ENCODE peak calls at places on chromosome 9, in eight cellular contexts. One of them, this sample, is unnamed.

GRCh38 chr9:99335280-99335679 is 113.2 kb downstream of the SEC61B start:
- DNase-seq in colonic mucosa: no peak
- DNase-seq in dorsolateral prefrontal cortex: no peak
- DNase-seq in A673: peak; percentile 86
- DNase-seq in left ventricle myocardium inferior: no peak
- DNase-seq in endodermal cell: no peak
- DNase-seq in lung: no peak
- DNase-seq in Peyer's patch: no peak
- DNase-seq in this sample: no peak

GRCh38 chr9:113386571-113387393 is 10.0 kb upstream of the HDHD3 start:
- DNase-seq in Peyer's patch: no peak
- DNase-seq in dorsolateral prefrontal cortex: no peak
- DNase-seq in colonic mucosa: no peak
- DNase-seq in left ventricle myocardium inferior: no peak
- DNase-seq in A673: no peak
- DNase-seq in lung: no peak
- DNase-seq in endodermal cell: no peak
- DNase-seq in this sample: no peak

GRCh38 chr9:132638240-132638639 is 31.5 kb downstream of the DDX31 start:
- DNase-seq in A673: no peak
- DNase-seq in Peyer's patch: no peak
- DNase-seq in left ventricle myocardium inferior: no peak
- DNase-seq in lung: no peak
- DNase-seq in endodermal cell: no peak
- DNase-seq in colonic mucosa: no peak
- DNase-seq in dorsolateral prefrontal cortex: no peak
- DNase-seq in this sample: no peak

GRCh38 chr9:128114326-128115186 is 13.0 kb downstream of the PTGES2 start:
- DNase-seq in dorsolateral prefrontal cortex: no peak
- DNase-seq in left ventricle myocardium inferior: peak; percentile 9
- DNase-seq in endodermal cell: peak; percentile 50
- DNase-seq in A673: no peak
- DNase-seq in Peyer's patch: peak; percentile 62
- DNase-seq in lung: no peak
- DNase-seq in colonic mucosa: no peak
- DNase-seq in this sample: no peak

GRCh38 chr9:70574222-70574837 is 159.9 kb upstream of the KLF9 start:
- DNase-seq in Peyer's patch: no peak
- DNase-seq in left ventricle myocardium inferior: no peak
- DNase-seq in dorsolateral prefrontal cortex: no peak
- DNase-seq in A673: no peak
- DNase-seq in endodermal cell: peak; percentile 57
- DNase-seq in lung: no peak
- DNase-seq in colonic mucosa: no peak
- DNase-seq in this sample: peak; percentile 87

GRCh38 chr9:88818495-88819201 is 172.6 kb upstream of the S1PR3 start:
- DNase-seq in dorsolateral prefrontal cortex: no peak
- DNase-seq in colonic mucosa: no peak
- DNase-seq in A673: peak; percentile 89
- DNase-seq in lung: no peak
- DNase-seq in endodermal cell: peak; percentile 78
- DNase-seq in left ventricle myocardium inferior: no peak
- DNase-seq in Peyer's patch: no peak
- DNase-seq in this sample: no peak

GRCh38 chr9:68714416-68715180 is 9.6 kb downstream of the PIP5K1B start:
- DNase-seq in Peyer's patch: no peak
- DNase-seq in A673: no peak
- DNase-seq in endodermal cell: no peak
- DNase-seq in colonic mucosa: no peak
- DNase-seq in lung: no peak
- DNase-seq in left ventricle myocardium inferior: no peak
- DNase-seq in dorsolateral prefrontal cortex: no peak
- DNase-seq in this sample: no peak

GRCh38 chr9:133991964-133992779 is at the start of gene VAV2:
- DNase-seq in colonic mucosa: peak; percentile 69
- DNase-seq in endodermal cell: peak; percentile 83
- DNase-seq in Peyer's patch: peak; percentile 82
- DNase-seq in dorsolateral prefrontal cortex: no peak
- DNase-seq in left ventricle myocardium inferior: peak; percentile 75
- DNase-seq in lung: peak; percentile 58
- DNase-seq in A673: peak; percentile 62
- DNase-seq in this sample: no peak

DNA sequence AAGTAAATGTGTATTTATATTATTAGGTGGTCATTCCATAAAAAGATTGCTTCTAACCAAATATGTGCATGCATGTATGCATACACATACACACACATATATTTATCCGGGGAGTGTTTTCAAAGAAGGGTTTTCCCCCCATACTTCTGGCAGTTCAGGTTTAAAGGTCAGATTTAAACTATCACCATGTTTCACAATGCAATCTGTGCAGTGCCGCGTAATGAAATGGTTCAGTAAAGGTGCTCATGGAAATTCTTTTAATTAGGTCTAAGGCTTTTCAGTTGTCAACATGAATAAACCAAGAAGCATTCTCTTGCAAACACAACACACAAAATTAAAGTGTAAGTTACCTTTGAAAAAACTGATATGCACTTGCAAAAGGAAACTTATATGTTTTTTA is 211.0 kb downstream of the CRB2 start:
- DNase-seq in left ventricle myocardium inferior: no peak
- DNase-seq in dorsolateral prefrontal cortex: no peak
- DNase-seq in colonic mucosa: no peak
- DNase-seq in lung: no peak
- DNase-seq in A673: no peak
- DNase-seq in endodermal cell: no peak
- DNase-seq in Peyer's patch: no peak
- DNase-seq in this sample: no peak
- H3K27ac ChIP-seq in left ventricle myocardium inferior: no peak overlapping the region
- H3K27ac ChIP-seq in dorsolateral prefrontal cortex: no peak overlapping the region
- H3K27ac ChIP-seq in colonic mucosa: no peak overlapping the region
- H3K27ac ChIP-seq in lung: no peak overlapping the region
- H3K27ac ChIP-seq in A673: no peak overlapping the region
- H3K27ac ChIP-seq in endodermal cell: no peak overlapping the region
- H3K27ac ChIP-seq in Peyer's patch: no peak overlapping the region
- H3K27ac ChIP-seq in this sample: no peak overlapping the region

GRCh38 chr9:77451507-77451906 is 196.6 kb downstream of the GNA14 start:
- DNase-seq in colonic mucosa: no peak
- DNase-seq in left ventricle myocardium inferior: no peak
- DNase-seq in lung: no peak
- DNase-seq in A673: no peak
- DNase-seq in endodermal cell: no peak
- DNase-seq in dorsolateral prefrontal cortex: no peak
- DNase-seq in Peyer's patch: no peak
- DNase-seq in this sample: no peak

GRCh38 chr9:77453857-77454647 is 194.1 kb downstream of the GNA14 start:
- DNase-seq in lung: no peak
- DNase-seq in endodermal cell: peak; percentile 20
- DNase-seq in Peyer's patch: no peak
- DNase-seq in A673: no peak
- DNase-seq in dorsolateral prefrontal cortex: no peak
- DNase-seq in colonic mucosa: no peak
- DNase-seq in left ventricle myocardium inferior: no peak
- DNase-seq in this sample: no peak

GRCh38 chr9:77450093-77450475 is 198.0 kb downstream of the GNA14 start:
- DNase-seq in lung: no peak
- DNase-seq in A673: no peak
- DNase-seq in left ventricle myocardium inferior: no peak
- DNase-seq in Peyer's patch: no peak
- DNase-seq in dorsolateral prefrontal cortex: no peak
- DNase-seq in colonic mucosa: no peak
- DNase-seq in endodermal cell: no peak
- DNase-seq in this sample: no peak

GRCh38 chr9:77447646-77448045 is 200.5 kb downstream of the GNA14 start:
- DNase-seq in A673: no peak
- DNase-seq in dorsolateral prefrontal cortex: no peak
- DNase-seq in Peyer's patch: no peak
- DNase-seq in lung: no peak
- DNase-seq in colonic mucosa: no peak
- DNase-seq in left ventricle myocardium inferior: no peak
- DNase-seq in endodermal cell: no peak
- DNase-seq in this sample: no peak

DNA sequence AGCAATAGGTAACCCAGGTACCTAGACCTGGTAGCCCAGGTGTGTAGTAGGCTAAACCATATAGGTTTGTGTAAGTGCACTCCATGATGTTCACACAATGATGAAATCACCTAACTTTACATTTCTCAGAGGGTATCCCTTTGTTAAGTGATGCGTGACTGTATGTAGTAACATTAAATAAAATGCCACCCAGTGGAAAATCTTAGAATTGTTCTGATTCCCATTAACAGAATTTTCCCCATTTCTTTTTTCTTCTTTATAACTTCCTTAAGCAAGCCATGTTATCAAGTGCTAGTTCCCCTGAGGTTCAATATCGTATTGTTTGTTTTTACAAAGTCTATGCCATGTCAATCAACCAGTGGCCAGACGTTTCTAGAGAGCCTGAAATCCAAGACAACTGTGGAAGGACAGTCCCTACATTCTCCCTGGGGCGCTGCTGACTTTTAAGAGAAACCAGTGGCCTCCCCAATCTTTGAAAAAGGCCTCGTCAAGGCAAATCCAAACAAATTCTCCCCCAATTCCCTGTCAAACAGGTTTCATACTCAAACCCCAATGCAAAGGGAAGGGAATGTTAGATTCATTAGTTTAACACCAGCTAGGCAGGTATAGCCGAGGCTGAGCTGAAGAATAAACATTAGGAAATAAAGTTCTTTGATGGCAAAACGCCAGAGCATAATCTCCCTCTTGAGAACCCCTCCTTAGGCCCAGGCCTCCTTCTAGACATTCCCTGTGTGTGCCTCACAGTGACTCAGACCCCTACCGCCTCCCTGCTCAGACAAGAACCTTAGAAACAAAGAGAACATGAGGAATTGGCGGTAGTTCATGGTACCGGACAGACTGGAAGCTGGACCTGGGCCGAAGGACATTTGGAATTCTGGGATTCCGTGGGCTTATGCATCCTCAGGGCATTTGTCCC is 198.7 kb downstream of the GNA14 start:
- DNase-seq in lung: peak; percentile 68
- DNase-seq in dorsolateral prefrontal cortex: no peak
- DNase-seq in A673: peak; percentile 48
- DNase-seq in left ventricle myocardium inferior: no peak
- DNase-seq in endodermal cell: no peak
- DNase-seq in Peyer's patch: no peak
- DNase-seq in colonic mucosa: no peak
- DNase-seq in this sample: no peak
- TF ChIP-seq CTCF in lung: no peak
- TF ChIP-seq CTCF in dorsolateral prefrontal cortex: no peak
- TF ChIP-seq CTCF in A673: peak; percentile 50
- TF ChIP-seq CTCF in left ventricle myocardium inferior: no peak
- TF ChIP-seq CTCF in endodermal cell: peak; percentile 17
- TF ChIP-seq CTCF in Peyer's patch: no peak
- TF ChIP-seq CTCF in colonic mucosa: no peak
- TF ChIP-seq CTCF in this sample: no peak

GRCh38 chr9:104091708-104092107 is 2.4 kb upstream of the SMC2 start:
- DNase-seq in Peyer's patch: no peak
- DNase-seq in colonic mucosa: peak; percentile 65
- DNase-seq in dorsolateral prefrontal cortex: no peak
- DNase-seq in endodermal cell: no peak
- DNase-seq in lung: peak; percentile 46
- DNase-seq in A673: peak; percentile 11
- DNase-seq in left ventricle myocardium inferior: no peak
- DNase-seq in this sample: peak; percentile 76

GRCh38 chr9:104092192-104092591 is 1.9 kb upstream of the SMC2 start:
- DNase-seq in colonic mucosa: no peak
- DNase-seq in Peyer's patch: no peak
- DNase-seq in dorsolateral prefrontal cortex: no peak
- DNase-seq in left ventricle myocardium inferior: no peak
- DNase-seq in lung: no peak
- DNase-seq in A673: no peak
- DNase-seq in endodermal cell: no peak
- DNase-seq in this sample: no peak

GRCh38 chr9:104088416-104088815 is 5.7 kb upstream of the SMC2 start:
- DNase-seq in dorsolateral prefrontal cortex: no peak
- DNase-seq in Peyer's patch: no peak
- DNase-seq in left ventricle myocardium inferior: no peak
- DNase-seq in colonic mucosa: no peak
- DNase-seq in lung: no peak
- DNase-seq in A673: no peak
- DNase-seq in endodermal cell: no peak
- DNase-seq in this sample: no peak

GRCh38 chr9:104091028-104091590 is 3.0 kb upstream of the SMC2 start:
- DNase-seq in A673: no peak
- DNase-seq in lung: no peak
- DNase-seq in colonic mucosa: peak; percentile 20
- DNase-seq in left ventricle myocardium inferior: no peak
- DNase-seq in dorsolateral prefrontal cortex: no peak
- DNase-seq in Peyer's patch: no peak
- DNase-seq in endodermal cell: no peak
- DNase-seq in this sample: no peak

DNA sequence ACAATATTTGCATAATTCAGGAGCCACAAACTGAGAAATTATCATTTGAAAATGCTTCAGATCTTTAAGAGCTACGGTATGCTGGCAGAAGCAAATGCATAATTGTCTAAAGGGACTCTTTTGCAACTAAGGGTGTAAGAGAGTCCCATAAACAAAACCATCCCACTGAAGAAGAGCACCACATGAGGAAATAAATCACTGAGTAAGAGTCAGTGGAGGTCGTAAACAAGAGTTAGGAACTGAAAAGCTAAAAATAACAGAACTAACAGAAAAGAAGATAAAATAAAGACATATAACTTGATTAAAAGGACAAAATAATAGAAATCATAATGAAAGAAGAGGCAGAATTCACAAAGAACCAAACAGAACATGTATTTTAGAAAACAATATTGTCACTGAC is 3.5 kb upstream of the SMC2 start:
- DNase-seq in left ventricle myocardium inferior: no peak
- DNase-seq in endodermal cell: no peak
- DNase-seq in Peyer's patch: no peak
- DNase-seq in colonic mucosa: no peak
- DNase-seq in dorsolateral prefrontal cortex: no peak
- DNase-seq in lung: no peak
- DNase-seq in A673: no peak
- DNase-seq in this sample: no peak
- H3K27ac ChIP-seq in left ventricle myocardium inferior: peak overlapping the region; percentile 98
- H3K27ac ChIP-seq in endodermal cell: no peak overlapping the region
- H3K27ac ChIP-seq in Peyer's patch: no peak overlapping the region
- H3K27ac ChIP-seq in colonic mucosa: peak overlapping the region; percentile 90
- H3K27ac ChIP-seq in dorsolateral prefrontal cortex: no peak overlapping the region
- H3K27ac ChIP-seq in lung: no peak overlapping the region
- H3K27ac ChIP-seq in A673: no peak overlapping the region
- H3K27ac ChIP-seq in this sample: no peak overlapping the region

GRCh38 chr9:36867241-36867640 is 166.8 kb downstream of the PAX5 start:
- DNase-seq in left ventricle myocardium inferior: no peak
- DNase-seq in A673: no peak
- DNase-seq in endodermal cell: no peak
- DNase-seq in colonic mucosa: no peak
- DNase-seq in Peyer's patch: peak; percentile 16
- DNase-seq in dorsolateral prefrontal cortex: no peak
- DNase-seq in lung: no peak
- DNase-seq in this sample: no peak

GRCh38 chr9:36868591-36869282 is 165.3 kb downstream of the PAX5 start:
- DNase-seq in dorsolateral prefrontal cortex: no peak
- DNase-seq in left ventricle myocardium inferior: no peak
- DNase-seq in Peyer's patch: peak; percentile 21
- DNase-seq in lung: no peak
- DNase-seq in endodermal cell: no peak
- DNase-seq in A673: no peak
- DNase-seq in colonic mucosa: no peak
- DNase-seq in this sample: no peak

GRCh38 chr9:36867672-36868471 is 166.2 kb downstream of the PAX5 start:
- DNase-seq in A673: no peak
- DNase-seq in dorsolateral prefrontal cortex: no peak
- DNase-seq in lung: peak; percentile 38
- DNase-seq in Peyer's patch: peak; percentile 78
- DNase-seq in colonic mucosa: peak; percentile 89
- DNase-seq in left ventricle myocardium inferior: no peak
- DNase-seq in endodermal cell: no peak
- DNase-seq in this sample: no peak

GRCh38 chr9:36865731-36866635 is 168.1 kb downstream of the PAX5 start:
- DNase-seq in lung: no peak
- DNase-seq in left ventricle myocardium inferior: no peak
- DNase-seq in dorsolateral prefrontal cortex: no peak
- DNase-seq in A673: no peak
- DNase-seq in colonic mucosa: no peak
- DNase-seq in Peyer's patch: no peak
- DNase-seq in endodermal cell: no peak
- DNase-seq in this sample: no peak

GRCh38 chr9:36866840-36867239 is 167.2 kb downstream of the PAX5 start:
- DNase-seq in endodermal cell: peak; percentile 80
- DNase-seq in dorsolateral prefrontal cortex: no peak
- DNase-seq in A673: peak; percentile 26
- DNase-seq in left ventricle myocardium inferior: no peak
- DNase-seq in colonic mucosa: no peak
- DNase-seq in lung: no peak
- DNase-seq in Peyer's patch: no peak
- DNase-seq in this sample: no peak
- TF ChIP-seq CTCF in endodermal cell: peak; percentile 64
- TF ChIP-seq CTCF in dorsolateral prefrontal cortex: no peak
- TF ChIP-seq CTCF in A673: peak; percentile 38
- TF ChIP-seq CTCF in left ventricle myocardium inferior: no peak
- TF ChIP-seq CTCF in colonic mucosa: no peak
- TF ChIP-seq CTCF in lung: no peak
- TF ChIP-seq CTCF in Peyer's patch: no peak
- TF ChIP-seq CTCF in this sample: no peak

This sample was measured in ascending aorta.